ENCODE peak calls at places on chromosomes 5 and 9, in six cellular contexts. One of them, this sample, is unnamed.
A peak's percentile ranks its signal among the peaks of the same experiment; 100 is the strongest.

GRCh38 chr5:162163663-162164062 is 96.1 kb downstream of the GABRG2 start:
- DNase-seq in aorta: no peak
- DNase-seq in fibroblast of lung: no peak
- DNase-seq in hepatic stellate cell: no peak
- DNase-seq in Calu3: no peak
- DNase-seq in hepatocyte: no peak
- DNase-seq in this sample: no peak

GRCh38 chr9:98899399-98900056 is 44.2 kb upstream of the COL15A1 start:
- DNase-seq in fibroblast of lung: peak; percentile 86
- DNase-seq in hepatocyte: peak; percentile 69
- DNase-seq in hepatic stellate cell: no peak
- DNase-seq in Calu3: no peak
- DNase-seq in aorta: no peak
- DNase-seq in this sample: no peak

GRCh38 chr9:31807574-31808256 is 576.7 kb upstream of the ACO1 start:
- DNase-seq in fibroblast of lung: no peak
- DNase-seq in aorta: no peak
- DNase-seq in Calu3: peak; percentile 36
- DNase-seq in hepatocyte: no peak
- DNase-seq in hepatic stellate cell: no peak
- DNase-seq in this sample: peak; percentile 24

GRCh38 chr9:32334112-32334511 is 50.3 kb upstream of the ACO1 start:
- DNase-seq in aorta: no peak
- DNase-seq in hepatocyte: no peak
- DNase-seq in fibroblast of lung: no peak
- DNase-seq in Calu3: no peak
- DNase-seq in hepatic stellate cell: no peak
- DNase-seq in this sample: no peak

GRCh38 chr9:132993511-132993939 is 15.0 kb downstream of the GFI1B start:
- DNase-seq in Calu3: no peak
- DNase-seq in hepatocyte: no peak
- DNase-seq in aorta: no peak
- DNase-seq in hepatic stellate cell: no peak
- DNase-seq in fibroblast of lung: no peak
- DNase-seq in this sample: no peak

GRCh38 chr9:121201045-121201737 is 478 bp downstream of the RAB14 start:
- DNase-seq in fibroblast of lung: no peak
- DNase-seq in hepatic stellate cell: peak; percentile 15
- DNase-seq in Calu3: peak; percentile 24
- DNase-seq in hepatocyte: peak; percentile 62
- DNase-seq in aorta: peak; percentile 85
- DNase-seq in this sample: peak; percentile 75

GRCh38 chr5:125196479-125197183 is 450.2 kb upstream of the ZNF608 start:
- DNase-seq in Calu3: no peak
- DNase-seq in aorta: no peak
- DNase-seq in hepatic stellate cell: no peak
- DNase-seq in fibroblast of lung: peak; percentile 52
- DNase-seq in hepatocyte: no peak
- DNase-seq in this sample: peak; percentile 63

GRCh38 chr5:132812949-132813598 is at the start of gene SOWAHA:
- DNase-seq in hepatic stellate cell: no peak
- DNase-seq in Calu3: peak; percentile 46
- DNase-seq in hepatocyte: peak; percentile 64
- DNase-seq in fibroblast of lung: peak; percentile 25
- DNase-seq in aorta: no peak
- DNase-seq in this sample: peak; percentile 62

GRCh38 chr5:83277154-83277553 is 194.4 kb upstream of the VCAN start:
- DNase-seq in hepatic stellate cell: no peak
- DNase-seq in Calu3: no peak
- DNase-seq in fibroblast of lung: no peak
- DNase-seq in aorta: no peak
- DNase-seq in hepatocyte: no peak
- DNase-seq in this sample: no peak

This sample was measured in neural progenitor cell.